ENCODE peak calls at places on chromosomes 13 and 19, in seven cellular contexts. A is ovary, M is right cardiac atrium, W is lower lobe of right lung, O is stomach, Y is GM23338, R is suprapubic skin. X is an unnamed sample. For H3K4me1, the result is how much of the 10 kb centered on the place peaks cover.

GRCh38 chr19:54355675-54356074 is 9.1 kb downstream of the LAIR1 start:
- DNase-seq in Y (no peak), A (no peak), W (no peak), O (no peak), R (no peak), M (no peak), X (no peak)

GRCh38 chr19:7188682-7189629 is 105.3 kb downstream of the INSR start:
- DNase-seq in O (no peak), Y (no peak), W (no peak), A (no peak), R (no peak), M (no peak), X (no peak)

GRCh38 chr13:75417006-75417384 is 65.0 kb downstream of the TBC1D4 start:
- DNase-seq in Y (no peak), A (no peak), M (peak), O (no peak), W (peak), R (no peak), X (no peak)

GRCh38 chr19:6071103-6071485 is 39.2 kb downstream of the RFX2 start:
- DNase-seq in W (no peak), Y (no peak), A (no peak), R (peak), O (no peak), M (no peak), X (no peak)

GRCh38 chr19:5349041-5349440 is 8.4 kb upstream of the PTPRS start:
- DNase-seq in M (no peak), R (no peak), A (no peak), Y (peak), W (no peak), O (no peak), X (no peak)

GRCh38 chr19:1796395-1797142 is 15.5 kb downstream of the ATP8B3 start:
- DNase-seq in R (peak), M (no peak), W (no peak), O (no peak), A (no peak), Y (no peak), X (no peak)

GRCh38 chr19:10069046-10069445 is 17.1 kb upstream of the SHFL start:
- DNase-seq in M (no peak), W (no peak), R (no peak), Y (no peak), A (no peak), O (no peak), X (no peak)

GRCh38 chr19:2612619-2613249 is 89.8 kb downstream of the GNG7 start:
- DNase-seq in W (peak), O (no peak), R (no peak), Y (peak), M (no peak), A (no peak), X (no peak)

GRCh38 chr19:32651729-32652140 is 23.2 kb downstream of the ANKRD27 start:
- DNase-seq in R (no peak), W (no peak), O (peak), M (peak), Y (peak), A (no peak), X (no peak)

GRCh38 chr19:27828781-27829275 is 1384.1 kb downstream of the UQCRFS1 start:
- DNase-seq in A (no peak), O (no peak), M (no peak), R (no peak), Y (no peak), W (no peak), X (no peak)

GRCh38 chr19:30172643-30173242 is 199.4 kb upstream of the ZNF536 start:
- DNase-seq in O (no peak), W (no peak), A (no peak), Y (no peak), R (no peak), M (no peak), X (no peak)

GRCh38 chr13:106047859-106048258 is 487.6 kb downstream of the EFNB2 start:
- DNase-seq in O (no peak), A (no peak), Y (no peak), M (no peak), R (no peak), W (no peak), X (no peak)

GRCh38 chr19:48543121-48543710 is 8.8 kb upstream of the SULT2B1 start:
- DNase-seq in M (no peak), O (peak), Y (peak), W (peak), R (no peak), A (no peak), X (no peak)

GRCh38 chr19:28293685-28294084 is 919.3 kb downstream of the UQCRFS1 start:
- DNase-seq in M (no peak), R (no peak), A (no peak), W (no peak), O (no peak), Y (no peak), X (no peak)

GRCh38 chr13:99373436-99373835 is 66.2 kb upstream of the GPR183 start:
- DNase-seq in R (no peak), Y (no peak), O (no peak), M (no peak), W (no peak), A (no peak), X (no peak)

GRCh38 chr13:37870895-37871550 is 1.5 kb upstream of the TRPC4 start:
- DNase-seq in M (no peak), R (no peak), Y (peak), A (no peak), W (no peak), O (no peak), X (no peak)

GRCh38 chr19:743168-743687 is 7.7 kb upstream of the MISP start:
- DNase-seq in M (no peak), A (peak), Y (peak), W (peak), R (no peak), O (peak), X (no peak)

GRCh38 chr13:114130708-114131580 is 1.5 kb downstream of the RASA3 start:
- DNase-seq in A (no peak), M (peak), O (no peak), R (no peak), W (peak), Y (peak), X (peak)
- H3K4me1 ChIP-seq in A (under half), M (under half), O (under half), R (under half), W (half or more), Y (under half), X (under half)

DNA sequence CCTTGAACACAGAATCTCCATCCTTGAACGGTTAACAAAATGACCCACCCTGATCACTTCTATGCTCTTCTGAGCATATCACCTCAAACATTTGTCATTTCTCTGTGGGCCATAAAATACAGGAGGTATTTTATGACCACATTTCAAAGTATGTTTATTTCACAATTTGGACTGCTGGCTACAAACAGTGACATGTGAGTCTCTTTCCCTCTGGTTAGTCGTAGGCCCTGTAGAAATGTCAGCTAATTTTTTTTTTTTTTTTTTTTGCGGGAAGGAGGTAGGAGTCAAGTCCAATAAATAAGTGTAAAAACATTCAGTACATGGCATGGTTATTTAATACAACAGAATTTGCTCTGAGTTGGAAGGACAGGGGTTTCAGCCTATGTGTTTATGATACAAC is 70.7 kb downstream of the FOXO1 start:
- DNase-seq in R (no peak), M (no peak), W (no peak), A (no peak), Y (no peak), O (no peak), X (no peak)
- H3K4me1 ChIP-seq in R (under half), M (under half), W (under half), A (under half), Y (half or more), O (under half), X (under half)

GRCh38 chr19:38648789-38649304 is 1.4 kb downstream of the ACTN4 start:
- DNase-seq in O (no peak), Y (no peak), M (peak), R (no peak), A (no peak), W (no peak), X (no peak)

GRCh38 chr19:38649305-38650179 is 2.1 kb downstream of the ACTN4 start:
- DNase-seq in O (peak), Y (peak), R (no peak), M (peak), W (peak), A (no peak), X (peak)

GRCh38 chr19:38647966-38648788 is 728 bp downstream of the ACTN4 start:
- DNase-seq in W (no peak), R (no peak), O (no peak), A (no peak), Y (no peak), M (no peak), X (no peak)

GRCh38 chr19:38650911-38651584 is 3.6 kb downstream of the ACTN4 start:
- DNase-seq in A (no peak), Y (no peak), O (no peak), R (no peak), W (no peak), M (peak), X (peak)

DNA sequence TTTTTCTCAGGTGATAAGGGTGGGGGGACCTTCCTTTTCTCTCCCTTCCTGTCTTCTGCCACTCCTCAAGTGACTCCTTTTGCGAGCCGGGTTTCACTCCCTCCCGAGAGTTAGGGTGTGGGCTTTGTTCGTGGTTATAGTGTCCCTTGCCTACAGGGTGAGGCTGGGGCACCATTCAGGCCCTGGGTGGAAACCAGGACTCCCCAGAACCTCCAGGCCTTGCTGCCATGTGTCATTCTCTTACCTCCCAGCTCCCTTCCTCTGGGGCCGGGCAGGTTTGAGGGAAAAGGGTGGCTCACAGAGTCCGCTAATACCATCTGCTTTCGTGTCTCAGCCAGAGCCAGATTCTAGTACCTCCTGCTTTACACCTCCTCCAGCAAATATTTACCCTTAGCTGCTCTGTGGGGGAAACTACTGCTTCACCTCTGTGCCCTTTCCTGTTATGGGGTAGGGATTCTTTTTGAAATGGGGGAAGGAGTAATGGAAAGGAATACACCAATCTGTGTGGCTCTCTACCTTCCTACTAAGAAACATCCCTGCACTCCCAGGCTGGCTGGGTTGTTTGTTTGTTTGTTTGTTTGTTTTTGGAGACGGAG is 2.8 kb downstream of the ACTN4 start:
- DNase-seq in O (peak), W (no peak), M (peak), Y (no peak), R (no peak), A (no peak), X (no peak)
- H3K4me1 ChIP-seq in O (half or more), W (half or more), M (under half), Y (half or more), R (half or more), A (under half), X (under half)

DNA sequence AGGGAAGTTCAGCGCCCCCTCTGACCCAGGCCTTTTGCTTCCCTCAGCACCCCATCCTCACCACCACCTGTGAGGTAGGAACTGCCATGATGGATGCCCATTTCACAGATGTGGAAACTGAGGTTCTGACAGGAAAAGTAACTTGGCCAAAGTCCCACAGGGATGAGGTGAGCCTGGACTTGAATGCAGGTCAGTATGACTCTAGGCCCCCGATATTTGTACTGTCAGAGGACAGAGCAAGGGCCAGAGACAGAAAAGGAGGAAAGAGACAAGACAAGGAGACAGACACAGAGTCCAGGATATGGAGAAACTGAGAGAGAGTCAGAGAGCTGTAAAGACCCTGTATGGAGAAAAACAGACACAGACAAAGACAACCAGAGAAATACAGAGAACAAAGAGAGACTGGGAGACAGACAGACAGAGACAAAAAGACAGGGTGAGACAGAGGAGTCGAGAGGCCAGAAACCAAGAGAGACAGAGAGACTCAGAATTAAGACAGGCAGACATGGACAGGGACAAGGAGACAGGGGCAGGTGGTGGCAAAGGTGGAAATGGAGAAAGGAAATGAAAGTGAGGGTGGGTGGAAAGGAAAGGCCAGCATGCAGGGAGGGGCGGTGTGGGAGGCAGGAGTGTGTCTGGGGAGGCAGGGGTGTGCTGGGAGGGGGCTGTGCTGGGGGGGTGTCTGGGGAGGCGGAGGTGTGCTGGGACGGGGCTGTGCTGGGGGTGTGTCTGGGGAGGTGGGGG is 5.0 kb downstream of the ERFL start:
- DNase-seq in R (no peak), A (no peak), W (no peak), O (no peak), M (no peak), Y (no peak), X (no peak)
- H3K4me1 ChIP-seq in R (under half), A (under half), W (under half), O (under half), M (under half), Y (under half), X (under half)

DNA sequence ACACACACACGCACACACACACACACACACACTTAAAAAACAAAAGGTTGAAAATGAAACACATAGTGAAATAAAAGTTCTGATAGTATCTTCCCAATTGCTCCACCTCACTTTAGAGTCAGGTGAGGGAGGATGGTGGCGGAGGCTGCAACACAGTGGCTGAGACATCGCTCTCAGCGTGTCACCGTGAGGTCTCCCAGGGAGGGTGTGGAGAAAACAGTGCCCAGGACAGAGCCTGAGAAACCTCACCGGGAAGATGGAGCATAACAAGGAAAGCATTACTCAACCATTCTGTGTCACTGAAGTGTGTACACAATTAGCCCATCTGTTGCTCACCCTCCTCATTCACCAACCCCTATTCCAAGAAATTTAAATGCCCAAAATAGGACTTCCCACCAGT is 111.4 kb upstream of the USP29 start:
- DNase-seq in Y (no peak), W (no peak), O (no peak), A (no peak), M (no peak), R (no peak), X (no peak)
- H3K4me1 ChIP-seq in Y (under half), W (under half), O (under half), A (under half), M (under half), R (under half), X (under half)